ENCODE peak calls at places on chromosomes 6 and 20, in eight cellular contexts. One of them, this sample, is unnamed. For H3K4me1 and H3K9me3, the result is how much of the 10 kb centered on the place peaks cover.

GRCh38 chr20:37755665-37756064 is 61.8 kb downstream of the CTNNBL1 start:
- DNase-seq in left lung: no peak
- DNase-seq in sigmoid colon: no peak
- DNase-seq in ascending aorta: no peak
- DNase-seq in BE2C: peak
- DNase-seq in testis: peak
- DNase-seq in hepatocyte: peak
- DNase-seq in CD8-positive, alpha-beta T cell: no peak
- DNase-seq in this sample: no peak

GRCh38 chr6:27501187-27501586 is 28.3 kb upstream of the ZNF184 start:
- DNase-seq in sigmoid colon: no peak
- DNase-seq in CD8-positive, alpha-beta T cell: no peak
- DNase-seq in left lung: no peak
- DNase-seq in ascending aorta: no peak
- DNase-seq in hepatocyte: no peak
- DNase-seq in BE2C: no peak
- DNase-seq in testis: no peak
- DNase-seq in this sample: no peak

GRCh38 chr20:24670341-24670821 is 201.0 kb downstream of the SYNDIG1 start:
- DNase-seq in hepatocyte: no peak
- DNase-seq in CD8-positive, alpha-beta T cell: no peak
- DNase-seq in left lung: no peak
- DNase-seq in BE2C: no peak
- DNase-seq in sigmoid colon: peak
- DNase-seq in ascending aorta: no peak
- DNase-seq in testis: no peak
- DNase-seq in this sample: no peak

GRCh38 chr6:115969207-115969929 is 91.3 kb downstream of the FRK start:
- DNase-seq in ascending aorta: no peak
- DNase-seq in sigmoid colon: no peak
- DNase-seq in testis: no peak
- DNase-seq in CD8-positive, alpha-beta T cell: no peak
- DNase-seq in BE2C: no peak
- DNase-seq in left lung: no peak
- DNase-seq in hepatocyte: no peak
- DNase-seq in this sample: no peak

GRCh38 chr6:143400258-143401059 is 50.0 kb downstream of the ADAT2 start:
- DNase-seq in ascending aorta: peak
- DNase-seq in left lung: no peak
- DNase-seq in CD8-positive, alpha-beta T cell: no peak
- DNase-seq in sigmoid colon: no peak
- DNase-seq in hepatocyte: no peak
- DNase-seq in testis: peak
- DNase-seq in BE2C: no peak
- DNase-seq in this sample: no peak

GRCh38 chr20:42179768-42180167 is 561.6 kb upstream of the CHD6 start:
- DNase-seq in BE2C: no peak
- DNase-seq in left lung: no peak
- DNase-seq in testis: peak
- DNase-seq in hepatocyte: peak
- DNase-seq in CD8-positive, alpha-beta T cell: no peak
- DNase-seq in sigmoid colon: no peak
- DNase-seq in ascending aorta: no peak
- DNase-seq in this sample: no peak

GRCh38 chr6:1424306-1424927 is 35.0 kb downstream of the FOXF2 start:
- DNase-seq in sigmoid colon: peak
- DNase-seq in hepatocyte: peak
- DNase-seq in CD8-positive, alpha-beta T cell: no peak
- DNase-seq in BE2C: peak
- DNase-seq in left lung: no peak
- DNase-seq in testis: peak
- DNase-seq in ascending aorta: peak
- DNase-seq in this sample: no peak

GRCh38 chr6:130943738-130944137 is 116.5 kb downstream of the SMLR1 start:
- DNase-seq in CD8-positive, alpha-beta T cell: no peak
- DNase-seq in testis: peak
- DNase-seq in ascending aorta: no peak
- DNase-seq in sigmoid colon: no peak
- DNase-seq in left lung: no peak
- DNase-seq in BE2C: no peak
- DNase-seq in hepatocyte: peak
- DNase-seq in this sample: no peak

GRCh38 chr6:54390362-54390761 is 82.1 kb downstream of the TINAG start:
- DNase-seq in left lung: no peak
- DNase-seq in sigmoid colon: no peak
- DNase-seq in testis: no peak
- DNase-seq in ascending aorta: no peak
- DNase-seq in CD8-positive, alpha-beta T cell: no peak
- DNase-seq in hepatocyte: no peak
- DNase-seq in BE2C: no peak
- DNase-seq in this sample: no peak

GRCh38 chr20:20737158-20737557 is 24.7 kb upstream of the RALGAPA2 start:
- DNase-seq in testis: no peak
- DNase-seq in sigmoid colon: no peak
- DNase-seq in hepatocyte: no peak
- DNase-seq in CD8-positive, alpha-beta T cell: no peak
- DNase-seq in ascending aorta: no peak
- DNase-seq in left lung: no peak
- DNase-seq in BE2C: no peak
- DNase-seq in this sample: no peak

GRCh38 chr6:35839019-35839418 is 33.9 kb downstream of the LHFPL5 start:
- DNase-seq in ascending aorta: no peak
- DNase-seq in sigmoid colon: no peak
- DNase-seq in CD8-positive, alpha-beta T cell: no peak
- DNase-seq in hepatocyte: no peak
- DNase-seq in BE2C: no peak
- DNase-seq in testis: no peak
- DNase-seq in left lung: no peak
- DNase-seq in this sample: no peak

GRCh38 chr6:36662827-36663256 is 15.7 kb upstream of the CDKN1A start:
- DNase-seq in ascending aorta: no peak
- DNase-seq in testis: no peak
- DNase-seq in left lung: no peak
- DNase-seq in sigmoid colon: no peak
- DNase-seq in CD8-positive, alpha-beta T cell: peak
- DNase-seq in BE2C: no peak
- DNase-seq in hepatocyte: no peak
- DNase-seq in this sample: no peak

GRCh38 chr6:16602035-16602434 is 159.2 kb downstream of the ATXN1 start:
- DNase-seq in ascending aorta: no peak
- DNase-seq in CD8-positive, alpha-beta T cell: no peak
- DNase-seq in sigmoid colon: no peak
- DNase-seq in BE2C: no peak
- DNase-seq in hepatocyte: no peak
- DNase-seq in testis: no peak
- DNase-seq in left lung: no peak
- DNase-seq in this sample: no peak

GRCh38 chr20:22342410-22342809 is 242.0 kb downstream of the FOXA2 start:
- DNase-seq in testis: no peak
- DNase-seq in sigmoid colon: no peak
- DNase-seq in ascending aorta: no peak
- DNase-seq in CD8-positive, alpha-beta T cell: no peak
- DNase-seq in left lung: no peak
- DNase-seq in BE2C: no peak
- DNase-seq in hepatocyte: no peak
- DNase-seq in this sample: no peak

GRCh38 chr20:35661908-35662307 is 2.8 kb downstream of the CPNE1 start:
- DNase-seq in ascending aorta: no peak
- DNase-seq in testis: no peak
- DNase-seq in hepatocyte: no peak
- DNase-seq in left lung: no peak
- DNase-seq in CD8-positive, alpha-beta T cell: no peak
- DNase-seq in BE2C: no peak
- DNase-seq in sigmoid colon: no peak
- DNase-seq in this sample: no peak

GRCh38 chr20:35662541-35662940 is 2.2 kb downstream of the CPNE1 start:
- DNase-seq in ascending aorta: no peak
- DNase-seq in hepatocyte: no peak
- DNase-seq in sigmoid colon: no peak
- DNase-seq in left lung: no peak
- DNase-seq in BE2C: no peak
- DNase-seq in CD8-positive, alpha-beta T cell: no peak
- DNase-seq in testis: no peak
- DNase-seq in this sample: no peak

GRCh38 chr20:35660122-35660937 is 4.4 kb downstream of the CPNE1 start:
- DNase-seq in hepatocyte: no peak
- DNase-seq in BE2C: no peak
- DNase-seq in CD8-positive, alpha-beta T cell: no peak
- DNase-seq in testis: no peak
- DNase-seq in ascending aorta: no peak
- DNase-seq in left lung: no peak
- DNase-seq in sigmoid colon: no peak
- DNase-seq in this sample: no peak

GRCh38 chr20:35663516-35663812 is 1.2 kb downstream of the CPNE1 start:
- DNase-seq in BE2C: no peak
- DNase-seq in left lung: no peak
- DNase-seq in testis: no peak
- DNase-seq in CD8-positive, alpha-beta T cell: peak
- DNase-seq in ascending aorta: no peak
- DNase-seq in hepatocyte: no peak
- DNase-seq in sigmoid colon: no peak
- DNase-seq in this sample: no peak

GRCh38 chr20:35661013-35661412 is 3.7 kb downstream of the CPNE1 start:
- DNase-seq in left lung: no peak
- DNase-seq in BE2C: no peak
- DNase-seq in hepatocyte: no peak
- DNase-seq in sigmoid colon: no peak
- DNase-seq in ascending aorta: no peak
- DNase-seq in CD8-positive, alpha-beta T cell: no peak
- DNase-seq in testis: no peak
- DNase-seq in this sample: no peak
- H3K4me1 ChIP-seq in left lung: half or more
- H3K4me1 ChIP-seq in BE2C: under half
- H3K4me1 ChIP-seq in hepatocyte: under half
- H3K4me1 ChIP-seq in sigmoid colon: under half
- H3K4me1 ChIP-seq in ascending aorta: under half
- H3K4me1 ChIP-seq in CD8-positive, alpha-beta T cell: half or more
- H3K4me1 ChIP-seq in testis: under half
- H3K4me1 ChIP-seq in this sample: under half

DNA sequence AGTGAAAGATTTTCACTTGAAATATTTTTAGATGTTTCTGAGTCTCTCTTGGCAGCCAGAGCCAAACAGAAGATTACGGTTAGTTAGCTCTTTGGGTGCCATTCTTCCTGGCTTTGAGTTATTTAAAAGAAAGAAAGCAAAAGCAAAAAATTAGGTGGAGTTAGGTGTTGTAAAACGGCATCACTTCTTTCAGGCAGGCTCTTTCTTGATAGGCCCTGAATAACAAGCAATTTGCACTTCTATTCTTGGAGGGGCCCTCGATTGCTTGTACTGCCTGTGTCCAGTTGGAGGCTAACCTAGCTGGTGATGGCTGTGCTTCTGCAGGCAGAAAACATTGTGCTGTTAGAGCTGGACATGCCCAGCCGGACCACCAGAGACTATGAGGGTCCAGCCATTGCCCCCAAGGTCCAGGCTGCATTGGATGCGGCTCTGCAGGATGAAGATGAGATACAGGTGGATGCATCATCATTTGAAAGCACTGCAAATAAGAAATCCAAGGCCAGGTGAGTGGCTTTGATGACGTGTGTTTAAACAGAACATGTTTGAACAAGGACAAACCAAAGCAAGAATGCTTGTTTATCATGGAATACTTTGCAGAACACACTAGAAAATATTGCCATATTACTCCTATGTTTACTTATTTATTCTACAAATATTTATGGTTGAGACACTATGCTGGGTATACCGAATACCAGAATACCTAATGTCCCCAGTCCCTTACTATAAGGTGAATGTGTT is 28.1 kb upstream of the ASXL1 start:
- DNase-seq in hepatocyte: no peak
- DNase-seq in sigmoid colon: no peak
- DNase-seq in left lung: no peak
- DNase-seq in BE2C: no peak
- DNase-seq in testis: no peak
- DNase-seq in CD8-positive, alpha-beta T cell: no peak
- DNase-seq in ascending aorta: no peak
- DNase-seq in this sample: no peak
- H3K9me3 ChIP-seq in hepatocyte: under half
- H3K9me3 ChIP-seq in sigmoid colon: under half
- H3K9me3 ChIP-seq in left lung: under half
- H3K9me3 ChIP-seq in BE2C: under half
- H3K9me3 ChIP-seq in testis: under half
- H3K9me3 ChIP-seq in CD8-positive, alpha-beta T cell: under half
- H3K9me3 ChIP-seq in ascending aorta: under half
- H3K9me3 ChIP-seq in this sample: under half

DNA sequence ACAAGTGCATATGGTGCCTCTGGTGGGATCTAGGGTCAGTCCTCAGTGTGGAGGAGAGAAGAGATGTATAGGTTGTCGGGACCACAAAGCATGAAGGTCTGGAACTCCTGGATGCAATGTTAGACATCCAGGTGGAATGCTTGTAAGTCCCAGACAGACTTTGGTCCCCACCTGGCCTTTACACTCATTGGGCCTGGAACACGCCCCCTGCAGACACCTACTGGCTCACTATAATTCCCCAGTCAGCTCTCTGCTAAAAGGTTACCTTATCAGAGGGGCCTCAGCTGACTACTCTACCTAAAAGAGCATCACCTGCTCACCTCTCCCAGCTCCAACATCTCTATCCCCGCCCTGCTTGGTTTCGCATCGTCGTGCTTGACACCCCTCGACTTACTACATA is 41.7 kb upstream of the SIRPA start:
- DNase-seq in ascending aorta: no peak
- DNase-seq in hepatocyte: no peak
- DNase-seq in left lung: no peak
- DNase-seq in sigmoid colon: no peak
- DNase-seq in CD8-positive, alpha-beta T cell: no peak
- DNase-seq in BE2C: no peak
- DNase-seq in testis: no peak
- DNase-seq in this sample: no peak
- H3K4me1 ChIP-seq in ascending aorta: under half
- H3K4me1 ChIP-seq in hepatocyte: under half
- H3K4me1 ChIP-seq in left lung: under half
- H3K4me1 ChIP-seq in sigmoid colon: under half
- H3K4me1 ChIP-seq in CD8-positive, alpha-beta T cell: under half
- H3K4me1 ChIP-seq in BE2C: under half
- H3K4me1 ChIP-seq in testis: under half
- H3K4me1 ChIP-seq in this sample: under half

GRCh38 chr6:106805771-106806170 is 168.8 kb downstream of the CD24 start:
- DNase-seq in testis: no peak
- DNase-seq in BE2C: no peak
- DNase-seq in left lung: no peak
- DNase-seq in hepatocyte: no peak
- DNase-seq in sigmoid colon: no peak
- DNase-seq in CD8-positive, alpha-beta T cell: no peak
- DNase-seq in ascending aorta: no peak
- DNase-seq in this sample: no peak

GRCh38 chr6:106805017-106805335 is 169.6 kb downstream of the CD24 start:
- DNase-seq in CD8-positive, alpha-beta T cell: no peak
- DNase-seq in sigmoid colon: no peak
- DNase-seq in testis: no peak
- DNase-seq in ascending aorta: no peak
- DNase-seq in left lung: no peak
- DNase-seq in BE2C: no peak
- DNase-seq in hepatocyte: no peak
- DNase-seq in this sample: no peak

GRCh38 chr6:106808758-106809157 is 165.8 kb downstream of the CD24 start:
- DNase-seq in left lung: no peak
- DNase-seq in testis: no peak
- DNase-seq in hepatocyte: no peak
- DNase-seq in BE2C: no peak
- DNase-seq in CD8-positive, alpha-beta T cell: no peak
- DNase-seq in sigmoid colon: no peak
- DNase-seq in ascending aorta: no peak
- DNase-seq in this sample: no peak

GRCh38 chr6:106811088-106811686 is 163.3 kb downstream of the CD24 start:
- DNase-seq in sigmoid colon: no peak
- DNase-seq in ascending aorta: no peak
- DNase-seq in BE2C: no peak
- DNase-seq in CD8-positive, alpha-beta T cell: no peak
- DNase-seq in left lung: no peak
- DNase-seq in hepatocyte: no peak
- DNase-seq in testis: no peak
- DNase-seq in this sample: no peak

GRCh38 chr6:106807946-106808611 is 166.4 kb downstream of the CD24 start:
- DNase-seq in BE2C: no peak
- DNase-seq in hepatocyte: no peak
- DNase-seq in testis: no peak
- DNase-seq in CD8-positive, alpha-beta T cell: no peak
- DNase-seq in sigmoid colon: no peak
- DNase-seq in ascending aorta: no peak
- DNase-seq in left lung: no peak
- DNase-seq in this sample: no peak
- H3K9me3 ChIP-seq in BE2C: under half
- H3K9me3 ChIP-seq in hepatocyte: under half
- H3K9me3 ChIP-seq in testis: under half
- H3K9me3 ChIP-seq in CD8-positive, alpha-beta T cell: under half
- H3K9me3 ChIP-seq in sigmoid colon: under half
- H3K9me3 ChIP-seq in ascending aorta: under half
- H3K9me3 ChIP-seq in left lung: under half
- H3K9me3 ChIP-seq in this sample: under half